ENCODE peak calls at places on chromosome 20, in four cellular contexts. One of them, this sample, is unnamed.

GRCh38 chr20:23988561-23988960 is at the start of gene GGTLC1:
- DNase-seq in K562: no peak
- DNase-seq in H1: no peak
- DNase-seq in GM12878: no peak
- DNase-seq in this sample: no peak

GRCh38 chr20:5080384-5080877 is 39.3 kb downstream of the PCNA start:
- DNase-seq in K562: no peak
- DNase-seq in H1: no peak
- DNase-seq in GM12878: peak
- DNase-seq in this sample: no peak

GRCh38 chr20:37383229-37383989 is 37.5 kb downstream of the SRC start:
- DNase-seq in K562: no peak
- DNase-seq in GM12878: no peak
- DNase-seq in H1: no peak
- DNase-seq in this sample: peak

GRCh38 chr20:37351689-37352610 is 6.0 kb downstream of the SRC start:
- DNase-seq in GM12878: no peak
- DNase-seq in H1: no peak
- DNase-seq in K562: no peak
- DNase-seq in this sample: no peak

GRCh38 chr20:41394931-41395668 is 28.5 kb upstream of the EMILIN3 start:
- DNase-seq in GM12878: no peak
- DNase-seq in K562: no peak
- DNase-seq in H1: no peak
- DNase-seq in this sample: no peak

GRCh38 chr20:49545572-49545971 is 22.4 kb downstream of the PTGIS start:
- DNase-seq in H1: no peak
- DNase-seq in GM12878: no peak
- DNase-seq in K562: peak
- DNase-seq in this sample: no peak

GRCh38 chr20:13199279-13199678 is 21.8 kb upstream of the ISM1 start:
- DNase-seq in K562: no peak
- DNase-seq in GM12878: no peak
- DNase-seq in H1: no peak
- DNase-seq in this sample: no peak

GRCh38 chr20:20977786-20978185 is 128.4 kb downstream of the LINC00237 start:
- DNase-seq in GM12878: no peak
- DNase-seq in H1: no peak
- DNase-seq in K562: no peak
- DNase-seq in this sample: no peak

GRCh38 chr20:57835462-57836455 is 125.9 kb upstream of the PMEPA1 start:
- DNase-seq in GM12878: no peak
- DNase-seq in H1: no peak
- DNase-seq in K562: no peak
- DNase-seq in this sample: no peak

GRCh38 chr20:18090044-18090443 is 32.3 kb upstream of the OVOL2 start:
- DNase-seq in H1: no peak
- DNase-seq in GM12878: no peak
- DNase-seq in K562: no peak
- DNase-seq in this sample: no peak

GRCh38 chr20:5156670-5157448 is 30.1 kb downstream of the CDS2 start:
- DNase-seq in K562: no peak
- DNase-seq in GM12878: no peak
- DNase-seq in H1: no peak
- DNase-seq in this sample: peak

GRCh38 chr20:58229198-58229802 is 847 bp upstream of the ANKRD60 start:
- DNase-seq in GM12878: no peak
- DNase-seq in H1: no peak
- DNase-seq in K562: no peak
- DNase-seq in this sample: no peak

GRCh38 chr20:56348306-56348695 is 10.5 kb upstream of the FAM210B start:
- DNase-seq in H1: no peak
- DNase-seq in GM12878: no peak
- DNase-seq in K562: no peak
- DNase-seq in this sample: no peak
- TF ChIP-seq POLR2AphosphoS5 in H1: no peak
- TF ChIP-seq POLR2AphosphoS5 in GM12878: no peak
- TF ChIP-seq POLR2AphosphoS5 in K562: no peak
- TF ChIP-seq POLR2AphosphoS5 in this sample: no peak

DNA sequence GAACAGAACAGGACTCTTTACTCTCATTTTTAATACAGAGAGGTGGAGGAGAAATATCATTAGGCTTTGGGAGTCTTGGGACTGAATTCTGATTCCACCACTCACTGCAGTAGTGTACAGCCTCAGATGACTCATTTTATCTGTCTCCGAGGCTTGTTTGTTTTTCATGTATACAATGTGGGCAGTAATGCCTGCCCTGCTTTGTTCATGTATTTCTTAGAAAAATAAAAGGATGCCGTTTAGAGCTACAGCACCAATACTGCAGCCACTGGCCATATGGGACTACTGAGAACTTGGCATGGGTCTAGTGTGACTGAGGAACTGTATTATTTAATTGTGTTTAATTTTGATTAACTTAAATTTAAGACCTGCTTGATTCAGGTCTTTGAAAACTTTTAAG is 41.2 kb upstream of the JAG1 start:
- DNase-seq in GM12878: no peak
- DNase-seq in K562: no peak
- DNase-seq in H1: no peak
- DNase-seq in this sample: no peak
- TF ChIP-seq SP1 in GM12878: no peak
- TF ChIP-seq SP1 in K562: no peak
- TF ChIP-seq SP1 in H1: no peak
- TF ChIP-seq SP1 in this sample: no peak

GRCh38 chr20:63703976-63704748 is 3.6 kb downstream of the ARFRP1 start:
- DNase-seq in GM12878: no peak
- DNase-seq in H1: no peak
- DNase-seq in K562: peak
- DNase-seq in this sample: no peak

GRCh38 chr20:63703471-63703975 is 4.3 kb downstream of the ARFRP1 start:
- DNase-seq in H1: no peak
- DNase-seq in GM12878: no peak
- DNase-seq in K562: peak
- DNase-seq in this sample: no peak

GRCh38 chr20:63702036-63702665 is 5.6 kb downstream of the ARFRP1 start:
- DNase-seq in K562: peak
- DNase-seq in GM12878: no peak
- DNase-seq in H1: no peak
- DNase-seq in this sample: no peak

GRCh38 chr20:63701329-63702035 is 5.0 kb downstream of the TNFRSF6B start:
- DNase-seq in H1: no peak
- DNase-seq in K562: peak
- DNase-seq in GM12878: no peak
- DNase-seq in this sample: no peak

GRCh38 chr20:63702751-63703470 is 4.9 kb downstream of the ARFRP1 start:
- DNase-seq in GM12878: no peak
- DNase-seq in H1: no peak
- DNase-seq in K562: peak
- DNase-seq in this sample: no peak
- TF ChIP-seq ATF3 in GM12878: no peak
- TF ChIP-seq ATF3 in H1: no peak
- TF ChIP-seq ATF3 in K562: no peak
- TF ChIP-seq ATF3 in this sample: no peak

DNA sequence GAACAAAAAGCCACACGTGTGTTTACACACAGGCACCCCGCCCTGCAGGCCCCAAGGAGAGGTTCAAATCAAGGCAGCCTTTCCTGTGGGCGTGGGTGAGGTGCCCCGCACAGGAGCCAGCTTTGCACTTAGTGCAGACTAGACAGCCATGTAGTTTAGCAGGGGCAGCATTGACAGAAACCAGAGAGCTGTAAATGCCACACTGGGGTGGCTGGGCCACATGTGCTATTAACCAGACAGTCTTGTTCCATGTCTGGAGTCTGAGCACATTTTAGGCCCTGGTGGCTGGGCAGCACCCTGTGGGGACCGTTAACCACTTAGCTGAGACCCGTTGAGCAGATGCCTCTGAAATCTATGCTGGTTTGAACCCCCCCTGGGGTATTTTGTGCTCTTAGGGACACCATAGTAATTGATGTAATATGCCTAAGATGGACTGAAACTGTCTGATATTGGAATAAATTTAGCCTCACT is 106.3 kb upstream of the KCNG1 start:
- DNase-seq in K562: no peak
- DNase-seq in GM12878: no peak
- DNase-seq in H1: no peak
- DNase-seq in this sample: no peak
- TF ChIP-seq POLR2AphosphoS5 in K562: no peak
- TF ChIP-seq POLR2AphosphoS5 in GM12878: no peak
- TF ChIP-seq POLR2AphosphoS5 in H1: no peak
- TF ChIP-seq POLR2AphosphoS5 in this sample: no peak

GRCh38 chr20:40144581-40144980 is 544.5 kb downstream of the MAFB start:
- DNase-seq in K562: no peak
- DNase-seq in GM12878: no peak
- DNase-seq in H1: no peak
- DNase-seq in this sample: no peak

GRCh38 chr20:40154514-40154913 is 534.5 kb downstream of the MAFB start:
- DNase-seq in GM12878: no peak
- DNase-seq in K562: no peak
- DNase-seq in H1: no peak
- DNase-seq in this sample: no peak

GRCh38 chr20:40148886-40149285 is 540.1 kb downstream of the MAFB start:
- DNase-seq in GM12878: no peak
- DNase-seq in H1: no peak
- DNase-seq in K562: no peak
- DNase-seq in this sample: no peak
- TF ChIP-seq SP1 in GM12878: no peak
- TF ChIP-seq SP1 in H1: no peak
- TF ChIP-seq SP1 in K562: no peak
- TF ChIP-seq SP1 in this sample: no peak

GRCh38 chr20:8005575-8006366 is 13.8 kb downstream of the TMX4 start:
- DNase-seq in H1: no peak
- DNase-seq in K562: no peak
- DNase-seq in GM12878: no peak
- DNase-seq in this sample: no peak
- TF ChIP-seq ATF3 in H1: no peak
- TF ChIP-seq ATF3 in K562: no peak
- TF ChIP-seq ATF3 in GM12878: no peak
- TF ChIP-seq ATF3 in this sample: no peak

GRCh38 chr20:3716195-3716834 is 3.9 kb upstream of the SIGLEC1 start:
- DNase-seq in K562: peak
- DNase-seq in H1: peak
- DNase-seq in GM12878: no peak
- DNase-seq in this sample: peak
- TF ChIP-seq POLR2AphosphoS5 in K562: no peak
- TF ChIP-seq POLR2AphosphoS5 in H1: no peak
- TF ChIP-seq POLR2AphosphoS5 in GM12878: no peak
- TF ChIP-seq POLR2AphosphoS5 in this sample: no peak

GRCh38 chr20:47315339-47315662 is 41.2 kb downstream of the ZMYND8 start:
- DNase-seq in GM12878: no peak
- DNase-seq in H1: no peak
- DNase-seq in K562: no peak
- DNase-seq in this sample: no peak
- TF ChIP-seq SP1 in GM12878: no peak
- TF ChIP-seq SP1 in H1: no peak
- TF ChIP-seq SP1 in K562: no peak
- TF ChIP-seq SP1 in this sample: no peak

DNA sequence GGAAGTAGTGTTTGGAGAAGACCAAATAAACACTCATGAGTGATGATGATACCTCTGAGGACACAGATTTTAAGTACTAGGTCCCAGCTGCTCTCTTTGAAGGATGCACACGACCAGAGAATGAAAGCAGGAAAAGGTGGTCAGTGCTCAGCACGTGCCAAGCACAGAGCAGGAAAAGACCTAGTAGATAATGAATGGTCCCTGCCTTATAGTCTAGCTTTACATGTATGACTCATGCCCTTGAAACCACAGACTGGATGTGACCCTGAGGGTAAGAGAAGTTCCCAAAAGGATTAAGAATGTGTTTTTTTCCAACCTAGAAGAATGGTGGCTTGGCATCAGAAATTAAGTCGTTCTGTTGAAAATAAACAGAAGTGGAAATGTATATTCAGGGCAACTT is 2.8 kb upstream of the MC3R start:
- DNase-seq in K562: no peak
- DNase-seq in GM12878: no peak
- DNase-seq in H1: no peak
- DNase-seq in this sample: no peak
- TF ChIP-seq ATF3 in K562: no peak
- TF ChIP-seq ATF3 in GM12878: no peak
- TF ChIP-seq ATF3 in H1: no peak
- TF ChIP-seq ATF3 in this sample: no peak